ENCODE peak calls at places on chromosomes 6 and 20, in five cellular contexts. O is psoas muscle, A is GM23338, B is ovary, L is epithelial cell of proximal tubule. Y is an unnamed sample.

GRCh38 chr6:146791930-146792329 is 193.2 kb downstream of the ADGB start:
- DNase-seq in O (no peak), L (no peak), A (no peak), B (no peak), Y (no peak)

GRCh38 chr6:18141805-18142590 is 12.9 kb downstream of the TPMT start:
- DNase-seq in O (no peak), A (no peak), B (no peak), L (no peak), Y (no peak)

GRCh38 chr20:58342104-58342945 is 32.8 kb downstream of the RAB22A start:
- DNase-seq in O (no peak), B (no peak), A (no peak), L (peak; percentile 7), Y (no peak)

GRCh38 chr6:154447929-154448328 is 62.6 kb downstream of the CNKSR3 start:
- DNase-seq in B (no peak), L (no peak), O (no peak), A (no peak), Y (no peak)

GRCh38 chr6:107587402-107587801 is 97.5 kb downstream of the SOBP start:
- DNase-seq in B (no peak), O (no peak), L (no peak), A (no peak), Y (no peak)

GRCh38 chr20:14632906-14633305 is 295.5 kb upstream of the FLRT3 start:
- DNase-seq in B (no peak), A (peak; percentile 40), O (no peak), L (no peak), Y (no peak)

GRCh38 chr6:107064579-107065065 is 36.6 kb downstream of the MTRES1 start:
- DNase-seq in L (peak; percentile 45), B (peak; percentile 42), O (no peak), A (no peak), Y (no peak)

GRCh38 chr6:53811082-53811481 is 16.3 kb downstream of the LRRC1 start:
- DNase-seq in O (no peak), L (no peak), A (no peak), B (no peak), Y (no peak)

GRCh38 chr20:57671662-57672061 is 38.2 kb downstream of the PMEPA1 start:
- DNase-seq in A (no peak), B (no peak), L (no peak), O (no peak), Y (no peak)

GRCh38 chr20:36407196-36407733 is 101.1 kb downstream of the DLGAP4 start:
- DNase-seq in B (no peak), O (no peak), A (no peak), L (no peak), Y (no peak)

GRCh38 chr20:64058536-64058935 is 4.5 kb upstream of the TCEA2 start:
- DNase-seq in A (no peak), L (no peak), O (no peak), B (no peak), Y (no peak)

GRCh38 chr20:64056889-64057627 is 5.9 kb upstream of the TCEA2 start:
- DNase-seq in L (no peak), B (no peak), O (no peak), A (peak; percentile 41), Y (no peak)

GRCh38 chr20:64056639-64056888 is 6.4 kb upstream of the TCEA2 start:
- DNase-seq in A (no peak), O (no peak), L (no peak), B (no peak), Y (no peak)

GRCh38 chr20:64055893-64056638 is 6.6 kb upstream of the SOX18 start:
- DNase-seq in A (peak; percentile 26), L (no peak), O (peak; percentile 75), B (no peak), Y (no peak)

DNA sequence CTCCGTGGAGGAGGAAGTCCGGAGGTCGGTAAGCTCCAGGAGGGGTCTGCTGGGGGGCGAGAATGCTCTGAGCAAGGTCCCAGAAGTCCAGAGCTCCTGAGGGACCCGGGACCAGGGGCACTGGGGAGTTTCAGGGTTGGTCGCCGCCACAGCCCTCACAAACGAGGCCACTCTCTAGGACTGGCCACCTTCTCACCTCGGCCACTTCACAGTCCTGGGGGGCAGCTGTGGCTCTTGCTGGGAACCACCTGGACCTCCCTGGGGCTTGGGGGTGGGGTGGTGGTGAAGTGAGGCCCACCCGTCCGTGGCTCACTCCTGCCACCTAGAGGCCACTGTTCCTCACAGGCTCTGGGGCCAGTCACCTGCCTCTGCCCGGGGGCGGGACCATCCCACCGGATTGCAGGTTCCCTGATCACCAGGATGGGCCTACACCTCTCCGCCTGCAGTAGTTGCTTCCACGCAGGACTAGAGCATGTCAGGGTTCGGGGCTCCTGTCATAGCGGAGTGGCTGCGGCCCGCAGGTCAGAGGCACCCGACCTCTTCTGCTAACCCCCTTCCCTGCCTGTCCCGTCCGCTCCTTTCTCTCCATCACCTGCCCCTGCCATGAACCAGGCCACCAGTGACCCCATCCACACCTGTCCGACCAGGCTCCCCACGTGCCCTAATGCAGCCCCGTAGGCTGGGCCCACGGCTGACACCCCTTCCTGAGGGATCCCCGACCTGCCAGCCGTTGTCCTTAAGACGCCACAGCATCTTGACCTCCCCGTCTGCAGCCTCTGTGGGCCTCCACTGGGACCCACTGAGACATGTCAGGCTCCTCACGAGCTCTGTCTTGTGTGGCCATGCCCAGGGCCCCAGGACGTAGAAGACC is 5.1 kb upstream of the TCEA2 start:
- DNase-seq in B (peak; percentile 69), O (peak; percentile 86), A (peak; percentile 92), L (no peak), Y (no peak)
- H3K4me3 ChIP-seq in B (no peak overlapping the region), O (peak overlapping the region; percentile 44), A (peak overlapping the region; percentile 35), L (no peak overlapping the region), Y (no peak overlapping the region)

DNA sequence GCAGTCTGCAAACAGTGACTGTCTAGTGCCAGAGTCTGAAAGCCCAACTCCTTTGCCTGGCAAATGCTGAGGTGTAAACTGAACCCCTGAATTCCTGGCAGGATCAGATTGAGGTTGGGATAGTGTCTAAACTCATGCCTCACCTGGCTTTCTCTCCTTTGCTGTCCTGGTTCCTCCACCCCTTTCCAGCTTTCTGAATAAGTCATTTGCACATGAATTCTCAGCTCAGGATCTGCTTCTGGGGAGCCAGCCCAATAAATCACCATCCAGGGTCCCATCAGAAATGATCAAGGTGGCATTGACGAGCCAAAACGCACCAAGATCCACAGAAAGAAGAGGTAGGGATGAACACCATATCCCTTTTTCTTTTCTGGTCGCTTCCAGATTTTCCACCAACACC is 301.6 kb downstream of the LRFN2 start:
- DNase-seq in B (no peak), O (no peak), A (peak; percentile 24), L (no peak), Y (no peak)
- H3K4me3 ChIP-seq in B (no peak overlapping the region), O (no peak overlapping the region), A (peak overlapping the region; percentile 32), L (no peak overlapping the region), Y (no peak overlapping the region)

GRCh38 chr20:1015181-1015580 is 13.1 kb upstream of the RSPO4 start:
- DNase-seq in B (no peak), L (no peak), O (no peak), A (no peak), Y (no peak)

GRCh38 chr20:1013566-1014340 is 11.6 kb upstream of the RSPO4 start:
- DNase-seq in B (no peak), L (no peak), A (no peak), O (no peak), Y (no peak)

GRCh38 chr20:1010659-1011058 is 8.5 kb upstream of the RSPO4 start:
- DNase-seq in A (no peak), O (no peak), B (no peak), L (no peak), Y (peak; percentile 26)

GRCh38 chr20:1014471-1014870 is 12.4 kb upstream of the RSPO4 start:
- DNase-seq in L (no peak), B (no peak), O (no peak), A (no peak), Y (no peak)

DNA sequence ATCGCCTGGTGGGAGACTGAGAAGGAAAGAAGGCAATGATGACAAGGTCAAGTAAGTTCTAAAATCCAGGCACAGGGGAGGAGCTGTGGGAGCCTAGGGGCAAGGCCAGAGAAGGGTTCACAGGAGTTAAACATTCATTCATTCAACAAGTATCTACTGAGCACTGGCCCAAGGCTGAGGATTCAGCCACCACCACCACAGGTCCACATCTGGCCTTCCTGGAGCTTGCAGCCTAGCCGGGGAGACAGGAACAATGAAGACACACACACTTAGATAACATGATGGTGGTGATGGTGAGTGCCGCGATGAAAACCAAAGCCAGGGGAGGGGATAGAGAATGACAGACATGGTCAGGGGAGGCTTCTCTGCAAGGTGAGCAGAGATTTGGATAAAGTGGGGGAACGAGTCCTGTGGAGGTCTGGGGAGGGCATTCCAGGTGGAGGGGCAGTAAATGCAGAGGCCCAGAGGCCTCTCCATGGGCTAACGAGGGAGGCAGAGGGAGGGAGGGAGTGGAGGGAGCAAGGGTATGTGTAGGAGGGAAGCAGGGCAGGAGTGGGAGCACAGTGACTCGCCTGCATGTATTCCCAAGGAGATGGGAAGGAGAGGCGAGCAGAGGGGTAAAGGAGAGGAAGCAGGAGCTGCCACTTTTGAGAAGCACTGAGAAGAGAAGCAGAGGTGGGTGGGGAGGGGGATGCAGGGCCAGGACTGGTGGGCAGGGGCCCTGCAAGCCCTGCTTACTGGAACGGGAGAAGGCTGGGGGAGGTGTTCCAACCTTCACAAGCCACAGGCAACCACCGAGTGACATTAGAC is 10.5 kb upstream of the RSPO4 start:
- DNase-seq in A (no peak), L (no peak), O (no peak), B (no peak), Y (no peak)
- H3K4me3 ChIP-seq in A (no peak overlapping the region), L (no peak overlapping the region), O (no peak overlapping the region), B (no peak overlapping the region), Y (no peak overlapping the region)

GRCh38 chr6:150202404-150202803 is 59.6 kb downstream of the PPP1R14C start:
- DNase-seq in B (no peak), A (no peak), L (no peak), O (no peak), Y (no peak)
- H3K4me3 ChIP-seq in B (no peak overlapping the region), A (no peak overlapping the region), L (no peak overlapping the region), O (no peak overlapping the region), Y (no peak overlapping the region)

GRCh38 chr20:63538204-63539091 is 1.3 kb upstream of the PTK6 start:
- DNase-seq in A (peak; percentile 66), L (no peak), B (no peak), O (no peak), Y (no peak)
- H3K4me3 ChIP-seq in A (peak overlapping the region; percentile 51), L (peak overlapping the region; percentile 46), B (no peak overlapping the region), O (peak overlapping the region; percentile 34), Y (no peak overlapping the region)